ENCODE peak calls at places on chromosomes 5 and 9, in four cellular contexts. One of them, this sample, is unnamed.

GRCh38 chr5:28398185-28398584 is 1359.8 kb upstream of the CDH9 start:
- DNase-seq in fibroblast of pulmonary artery: no peak
- DNase-seq in mesendoderm: peak
- DNase-seq in CD8-positive, alpha-beta memory T cell: no peak
- DNase-seq in this sample: no peak

GRCh38 chr5:13994606-13995336 is 50.3 kb upstream of the DNAH5 start:
- DNase-seq in fibroblast of pulmonary artery: no peak
- DNase-seq in mesendoderm: no peak
- DNase-seq in CD8-positive, alpha-beta memory T cell: no peak
- DNase-seq in this sample: peak

GRCh38 chr5:55634866-55635265 is 77.3 kb downstream of the SLC38A9 start:
- DNase-seq in fibroblast of pulmonary artery: no peak
- DNase-seq in mesendoderm: no peak
- DNase-seq in CD8-positive, alpha-beta memory T cell: no peak
- DNase-seq in this sample: no peak

GRCh38 chr9:95370064-95370463 is 52.6 kb upstream of the FANCC start:
- DNase-seq in fibroblast of pulmonary artery: no peak
- DNase-seq in mesendoderm: no peak
- DNase-seq in CD8-positive, alpha-beta memory T cell: no peak
- DNase-seq in this sample: no peak

GRCh38 chr5:68424799-68425537 is 209.4 kb downstream of the PIK3R1 start:
- DNase-seq in fibroblast of pulmonary artery: peak
- DNase-seq in mesendoderm: no peak
- DNase-seq in CD8-positive, alpha-beta memory T cell: no peak
- DNase-seq in this sample: peak

GRCh38 chr5:174918655-174919054 is 194.3 kb downstream of the MSX2 start:
- DNase-seq in fibroblast of pulmonary artery: no peak
- DNase-seq in mesendoderm: no peak
- DNase-seq in CD8-positive, alpha-beta memory T cell: no peak
- DNase-seq in this sample: no peak

GRCh38 chr5:151751593-151751992 is 6.8 kb downstream of the ATOX1 start:
- DNase-seq in fibroblast of pulmonary artery: no peak
- DNase-seq in mesendoderm: no peak
- DNase-seq in CD8-positive, alpha-beta memory T cell: no peak
- DNase-seq in this sample: no peak

GRCh38 chr5:73692166-73692640 is 66.2 kb downstream of the ARHGEF28 start:
- DNase-seq in fibroblast of pulmonary artery: peak
- DNase-seq in mesendoderm: no peak
- DNase-seq in CD8-positive, alpha-beta memory T cell: no peak
- DNase-seq in this sample: peak

GRCh38 chr5:174532453-174533126 is 191.8 kb upstream of the MSX2 start:
- DNase-seq in fibroblast of pulmonary artery: peak
- DNase-seq in mesendoderm: peak
- DNase-seq in CD8-positive, alpha-beta memory T cell: no peak
- DNase-seq in this sample: peak

GRCh38 chr5:168852329-168852728 is 273.2 kb upstream of the PANK3 start:
- DNase-seq in fibroblast of pulmonary artery: no peak
- DNase-seq in mesendoderm: no peak
- DNase-seq in CD8-positive, alpha-beta memory T cell: no peak
- DNase-seq in this sample: no peak
- H3K4me3 ChIP-seq in fibroblast of pulmonary artery: no peak
- H3K4me3 ChIP-seq in mesendoderm: no peak
- H3K4me3 ChIP-seq in CD8-positive, alpha-beta memory T cell: no peak
- H3K4me3 ChIP-seq in this sample: no peak

GRCh38 chr5:133970325-133970671 is 1.9 kb upstream of the C5orf15 start:
- DNase-seq in fibroblast of pulmonary artery: no peak
- DNase-seq in mesendoderm: no peak
- DNase-seq in CD8-positive, alpha-beta memory T cell: no peak
- DNase-seq in this sample: no peak

GRCh38 chr5:133967715-133968056 is 739 bp downstream of the C5orf15 start:
- DNase-seq in fibroblast of pulmonary artery: peak
- DNase-seq in mesendoderm: peak
- DNase-seq in CD8-positive, alpha-beta memory T cell: no peak
- DNase-seq in this sample: no peak

GRCh38 chr5:133969654-133970324 is 1.4 kb upstream of the C5orf15 start:
- DNase-seq in fibroblast of pulmonary artery: no peak
- DNase-seq in mesendoderm: no peak
- DNase-seq in CD8-positive, alpha-beta memory T cell: no peak
- DNase-seq in this sample: peak

GRCh38 chr5:133967124-133967523 is 1.3 kb downstream of the C5orf15 start:
- DNase-seq in fibroblast of pulmonary artery: peak
- DNase-seq in mesendoderm: no peak
- DNase-seq in CD8-positive, alpha-beta memory T cell: no peak
- DNase-seq in this sample: no peak

DNA sequence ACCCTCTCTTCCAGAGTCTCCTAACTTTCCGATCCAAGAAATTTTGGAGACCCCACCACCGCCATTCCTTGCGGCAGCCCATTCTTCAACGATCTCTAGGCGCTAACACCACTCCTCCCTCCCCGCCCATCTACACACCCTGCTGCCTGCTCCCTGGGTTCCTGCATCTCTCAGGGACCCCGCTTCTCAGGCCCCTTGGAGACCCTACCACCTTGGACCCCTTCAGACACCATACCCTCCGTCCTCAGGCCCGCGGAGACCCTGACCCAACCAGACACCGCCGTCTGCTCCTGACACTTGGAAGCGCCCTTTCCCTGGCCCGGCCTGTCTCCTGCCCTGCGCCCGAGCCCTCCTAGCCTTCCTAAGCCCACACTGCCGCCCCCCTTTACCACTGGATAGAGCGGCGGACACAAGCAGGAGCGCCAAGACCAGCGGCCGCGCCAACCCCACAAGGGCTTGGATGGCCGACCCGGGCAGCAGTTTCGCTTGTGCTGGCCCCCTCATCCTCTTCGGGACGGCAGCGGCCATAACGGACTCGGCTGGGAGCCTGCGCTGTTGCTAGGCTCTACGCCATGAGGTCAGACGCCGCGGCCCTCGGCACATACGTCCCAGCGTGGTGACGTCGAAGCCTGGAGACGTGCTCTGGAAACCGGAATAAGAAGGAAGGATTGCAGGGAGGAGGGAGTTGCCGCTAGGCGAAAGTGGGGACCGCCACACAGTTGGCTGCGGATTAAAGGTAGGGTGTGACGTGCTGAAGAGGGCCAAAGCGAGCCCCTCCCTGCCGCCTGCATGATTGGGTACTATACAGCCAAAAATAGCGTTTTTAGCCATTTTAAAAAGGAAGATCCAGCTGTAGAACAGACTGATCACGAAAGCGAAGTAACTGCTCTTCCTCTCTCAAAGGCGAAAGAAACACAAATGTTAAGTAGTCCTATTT is at the start of gene C5orf15:
- DNase-seq in fibroblast of pulmonary artery: peak
- DNase-seq in mesendoderm: peak
- DNase-seq in CD8-positive, alpha-beta memory T cell: peak
- DNase-seq in this sample: peak
- H3K4me3 ChIP-seq in fibroblast of pulmonary artery: peak
- H3K4me3 ChIP-seq in mesendoderm: peak
- H3K4me3 ChIP-seq in CD8-positive, alpha-beta memory T cell: peak
- H3K4me3 ChIP-seq in this sample: peak

GRCh38 chr5:10627185-10628115 is 63.6 kb downstream of the ANKRD33B start:
- DNase-seq in fibroblast of pulmonary artery: peak
- DNase-seq in mesendoderm: peak
- DNase-seq in CD8-positive, alpha-beta memory T cell: peak
- DNase-seq in this sample: peak
- H3K4me3 ChIP-seq in fibroblast of pulmonary artery: peak
- H3K4me3 ChIP-seq in mesendoderm: no peak
- H3K4me3 ChIP-seq in CD8-positive, alpha-beta memory T cell: peak
- H3K4me3 ChIP-seq in this sample: peak

GRCh38 chr9:136937186-136938001 is 7.1 kb downstream of the FBXW5 start:
- DNase-seq in fibroblast of pulmonary artery: no peak
- DNase-seq in mesendoderm: no peak
- DNase-seq in CD8-positive, alpha-beta memory T cell: no peak
- DNase-seq in this sample: no peak
- H3K4me3 ChIP-seq in fibroblast of pulmonary artery: no peak
- H3K4me3 ChIP-seq in mesendoderm: no peak
- H3K4me3 ChIP-seq in CD8-positive, alpha-beta memory T cell: no peak
- H3K4me3 ChIP-seq in this sample: no peak

DNA sequence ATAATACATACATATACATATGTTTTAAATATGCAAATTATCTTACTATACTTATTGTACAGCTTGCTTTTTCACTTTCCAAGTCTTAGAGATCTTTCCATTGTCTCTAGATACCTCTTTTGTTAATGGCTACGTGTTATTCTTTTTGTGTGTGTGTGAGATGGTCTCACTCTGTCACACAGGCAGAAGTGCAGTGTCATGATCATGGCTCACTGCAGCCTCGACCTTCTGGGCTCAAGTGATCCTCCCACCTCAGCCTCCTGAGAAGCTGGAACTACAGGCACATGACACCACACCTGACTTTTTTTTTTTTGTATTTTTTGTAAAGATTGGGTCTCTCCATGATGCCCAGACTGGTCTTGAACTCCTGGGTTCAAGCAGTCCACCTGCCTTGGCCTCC is 2.8 kb downstream of the OSMR start:
- DNase-seq in fibroblast of pulmonary artery: no peak
- DNase-seq in mesendoderm: no peak
- DNase-seq in CD8-positive, alpha-beta memory T cell: no peak
- DNase-seq in this sample: no peak
- H3K4me3 ChIP-seq in fibroblast of pulmonary artery: peak
- H3K4me3 ChIP-seq in mesendoderm: no peak
- H3K4me3 ChIP-seq in CD8-positive, alpha-beta memory T cell: no peak
- H3K4me3 ChIP-seq in this sample: no peak

This sample was measured in GM12865.